ENCODE peak calls at places on chromosomes 7 and 10, in five cellular contexts. S is colonic mucosa, F is cardiac muscle cell, I is spleen, E is sigmoid colon. B is an unnamed sample. For H3K27me3, the result is how much of the 10 kb centered on the place peaks cover.

GRCh38 chr10:89283174-89283987 is 18.5 kb upstream of the IFIT2 start:
- DNase-seq in S (no peak), F (peak), I (no peak), E (no peak), B (no peak)

GRCh38 chr7:124791876-124792446 is 26.4 kb upstream of the GPR37 start:
- DNase-seq in S (no peak), F (no peak), I (no peak), E (no peak), B (no peak)

GRCh38 chr7:105011771-105012502 is 2.1 kb upstream of the KMT2E start:
- DNase-seq in S (no peak), F (no peak), I (no peak), E (peak), B (no peak)

GRCh38 chr7:75695036-75695435 is 43.7 kb downstream of the HIP1 start:
- DNase-seq in S (no peak), F (no peak), I (no peak), E (peak), B (no peak)

GRCh38 chr10:77478248-77478963 is 159.2 kb downstream of the KCNMA1 start:
- DNase-seq in S (no peak), F (peak), I (no peak), E (no peak), B (no peak)

GRCh38 chr10:30773501-30773900 is 143.9 kb upstream of the LYZL2 start:
- DNase-seq in S (no peak), F (no peak), I (no peak), E (no peak), B (no peak)

GRCh38 chr10:132596742-132597279 is 59.2 kb downstream of the INPP5A start:
- DNase-seq in S (no peak), F (no peak), I (peak), E (no peak), B (no peak)

GRCh38 chr7:90412458-90413184 is 9.4 kb downstream of the CLDN12 start:
- DNase-seq in S (peak), F (peak), I (no peak), E (no peak), B (peak)

GRCh38 chr10:37679465-37679864 is 177.9 kb downstream of the ZNF248 start:
- DNase-seq in S (no peak), F (no peak), I (no peak), E (no peak), B (no peak)

GRCh38 chr7:126529833-126530232 is 722.9 kb downstream of the GRM8 start:
- DNase-seq in S (no peak), F (no peak), I (no peak), E (no peak), B (no peak)

GRCh38 chr10:103231047-103231551 is 14.6 kb upstream of the RPEL1 start:
- DNase-seq in S (no peak), F (peak), I (no peak), E (no peak), B (peak)

GRCh38 chr10:22230331-22230833 is 12.6 kb upstream of the EBLN1 start:
- DNase-seq in S (peak), F (peak), I (no peak), E (no peak), B (no peak)

GRCh38 chr7:111098011-111098925 is 7.3 kb downstream of the LRRN3 start:
- DNase-seq in S (no peak), F (peak), I (no peak), E (no peak), B (no peak)

GRCh38 chr10:73368238-73368637 is 9.6 kb upstream of the CFAP70 start:
- DNase-seq in S (no peak), F (no peak), I (no peak), E (no peak), B (no peak)

GRCh38 chr10:129307141-129307540 is 159.9 kb upstream of the MGMT start:
- DNase-seq in S (no peak), F (peak), I (no peak), E (no peak), B (no peak)

GRCh38 chr10:16518822-16519221 is 2.9 kb downstream of the C1QL3 start:
- DNase-seq in S (no peak), F (no peak), I (no peak), E (no peak), B (no peak)

GRCh38 chr10:14779053-14779649 is 4.5 kb upstream of the FAM107B start:
- DNase-seq in S (peak), F (peak), I (no peak), E (no peak), B (no peak)

GRCh38 chr7:147245274-147245673 is 1128.7 kb downstream of the CNTNAP2 start:
- DNase-seq in S (peak), F (peak), I (no peak), E (no peak), B (peak)

GRCh38 chr7:142961595-142961972 is 579 bp downstream of the KEL start:
- DNase-seq in S (no peak), F (no peak), I (no peak), E (no peak), B (no peak)

DNA sequence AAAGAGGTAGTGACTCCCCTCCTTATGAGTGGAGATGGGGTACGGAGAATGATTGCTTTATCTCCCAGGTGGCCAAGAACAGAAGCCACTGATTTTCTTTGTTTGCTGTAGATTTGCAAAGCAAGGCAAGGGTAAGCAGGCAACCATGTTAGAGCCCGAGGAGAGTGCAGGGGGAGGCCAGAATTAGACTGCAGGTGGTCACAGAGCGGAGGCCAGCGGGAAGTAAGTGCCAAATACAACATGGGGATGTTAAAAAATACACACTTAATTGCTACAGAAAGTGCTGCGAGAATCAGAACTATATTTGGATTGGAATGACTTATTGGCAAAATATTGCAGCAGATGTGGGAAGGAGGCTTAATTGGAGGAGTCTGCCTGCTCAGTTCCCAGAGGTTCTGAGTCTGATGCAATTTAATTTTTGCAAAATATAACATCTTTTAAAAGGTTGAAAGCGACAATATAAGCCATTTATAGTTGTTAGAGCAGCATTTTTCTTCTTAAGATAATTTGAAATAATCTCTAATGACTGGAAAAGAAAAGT is 49.7 kb upstream of the ADCY1 start:
- DNase-seq in S (no peak), F (no peak), I (no peak), E (no peak), B (no peak)
- H3K27me3 ChIP-seq in S (under half), F (under half), I (under half), E (under half), B (under half)

DNA sequence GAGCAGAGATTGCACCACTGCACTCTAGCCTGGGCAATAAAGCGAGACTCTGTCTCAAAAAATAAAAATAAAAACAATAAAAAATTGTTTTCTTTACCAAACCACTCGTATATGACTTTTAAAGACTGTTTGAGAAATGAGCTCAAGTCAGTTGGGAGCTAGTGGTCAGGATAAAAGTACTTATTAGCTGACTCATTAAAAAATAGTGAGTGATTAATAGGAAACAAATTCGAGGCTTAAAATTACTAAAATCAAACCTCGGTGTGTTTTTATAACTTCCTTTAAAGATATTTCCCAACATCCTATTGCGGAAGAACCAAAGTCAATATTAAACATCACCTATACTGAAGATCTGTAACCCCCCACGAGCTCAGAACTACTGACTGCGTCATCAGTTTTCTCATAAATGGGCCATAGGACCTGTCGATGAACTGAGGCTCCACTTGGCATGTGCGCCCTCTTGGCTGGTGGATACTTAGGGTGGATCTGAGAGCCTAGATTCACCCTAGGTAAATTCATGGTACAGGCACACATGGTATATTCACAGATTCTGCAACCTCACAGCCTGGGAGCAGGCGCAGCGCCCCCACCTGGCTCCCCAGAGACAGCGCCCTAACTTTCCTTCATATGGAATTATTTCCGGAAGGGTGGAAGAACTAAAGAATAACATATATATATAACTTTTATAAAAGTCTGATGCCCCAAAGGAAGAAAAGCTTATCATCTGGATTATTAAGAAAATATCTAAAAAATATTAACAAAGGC is 9.2 kb downstream of the MKI67 start:
- DNase-seq in S (no peak), F (no peak), I (no peak), E (no peak), B (no peak)
- TF ChIP-seq CTCF in S (no peak), F (peak), I (no peak), E (no peak), B (no peak)

DNA sequence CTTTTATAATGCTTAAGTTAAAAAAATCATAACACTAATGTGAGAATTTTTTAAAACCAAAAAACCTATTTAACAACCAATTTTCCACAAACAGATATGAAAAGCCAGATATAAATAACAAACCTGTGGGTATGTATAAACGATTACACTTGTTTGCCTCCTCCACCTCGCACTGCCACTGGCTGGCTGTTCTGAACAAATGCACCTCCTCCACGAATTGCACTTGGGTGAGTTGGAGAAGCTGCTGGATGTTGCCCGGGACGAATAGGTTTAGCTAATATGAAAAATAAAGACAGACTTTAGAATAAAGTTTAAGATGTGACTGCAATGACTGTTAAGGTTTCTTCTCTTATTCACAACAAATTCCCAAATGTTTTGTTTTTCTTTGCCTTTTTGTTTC is 40.8 kb downstream of the KIF5B start:
- DNase-seq in S (no peak), F (no peak), I (no peak), E (no peak), B (no peak)
- H3K27me3 ChIP-seq in S (under half), F (under half), I (under half), E (under half), B (under half)

GRCh38 chr10:44462338-44462914 is 77.5 kb upstream of the CXCL12 start:
- DNase-seq in S (no peak), F (no peak), I (no peak), E (no peak), B (no peak)

GRCh38 chr10:44458671-44459403 is 73.9 kb upstream of the CXCL12 start:
- DNase-seq in S (no peak), F (no peak), I (no peak), E (no peak), B (no peak)

GRCh38 chr10:44460499-44460898 is 75.6 kb upstream of the CXCL12 start:
- DNase-seq in S (no peak), F (peak), I (no peak), E (no peak), B (no peak)

GRCh38 chr10:44459677-44460076 is 74.8 kb upstream of the CXCL12 start:
- DNase-seq in S (no peak), F (no peak), I (no peak), E (no peak), B (no peak)

GRCh38 chr10:44457259-44457658 is 72.4 kb upstream of the CXCL12 start:
- DNase-seq in S (no peak), F (no peak), I (no peak), E (no peak), B (no peak)
- TF ChIP-seq CTCF in S (no peak), F (peak), I (no peak), E (no peak), B (no peak)

GRCh38 chr7:133029463-133029862 is 52.4 kb downstream of the CHCHD3 start:
- DNase-seq in S (no peak), F (no peak), I (no peak), E (no peak), B (no peak)

GRCh38 chr7:133024604-133025003 is 57.3 kb downstream of the CHCHD3 start:
- DNase-seq in S (no peak), F (peak), I (no peak), E (no peak), B (no peak)

GRCh38 chr7:133023370-133024075 is 58.4 kb downstream of the CHCHD3 start:
- DNase-seq in S (no peak), F (peak), I (no peak), E (no peak), B (no peak)

GRCh38 chr7:133027397-133027796 is 54.5 kb downstream of the CHCHD3 start:
- DNase-seq in S (no peak), F (no peak), I (no peak), E (no peak), B (no peak)

DNA sequence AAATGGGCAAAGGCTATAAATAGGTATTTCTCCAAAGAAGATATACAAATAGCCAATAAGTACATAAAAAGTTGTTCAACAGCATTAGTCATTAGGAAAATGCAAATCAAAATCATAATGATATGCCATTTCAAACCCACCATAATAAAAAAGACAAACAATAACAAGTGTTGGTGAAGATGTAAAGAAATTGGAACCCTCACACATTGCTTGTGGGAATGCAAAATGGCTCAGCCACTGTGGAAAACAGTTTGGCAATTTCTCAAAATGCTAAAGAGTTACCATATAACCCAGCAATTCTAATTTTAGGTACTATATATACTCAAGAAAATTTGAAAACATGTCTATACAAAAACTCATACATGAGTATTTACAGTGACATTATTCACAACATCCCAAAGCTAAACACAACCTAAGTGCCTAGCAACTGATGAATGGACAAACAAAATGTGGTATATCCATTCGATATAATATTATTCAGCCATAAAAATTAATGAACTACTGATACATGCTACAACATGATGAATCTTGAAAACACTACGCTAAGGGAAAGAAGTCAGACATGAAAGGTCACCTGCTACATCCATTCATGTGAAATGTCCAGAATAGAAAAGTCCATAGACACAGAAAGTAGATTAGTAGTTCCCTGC is 55.6 kb downstream of the CHCHD3 start:
- DNase-seq in S (no peak), F (no peak), I (no peak), E (no peak), B (no peak)
- H3K27me3 ChIP-seq in S (under half), F (under half), I (under half), E (under half), B (under half)

DNA sequence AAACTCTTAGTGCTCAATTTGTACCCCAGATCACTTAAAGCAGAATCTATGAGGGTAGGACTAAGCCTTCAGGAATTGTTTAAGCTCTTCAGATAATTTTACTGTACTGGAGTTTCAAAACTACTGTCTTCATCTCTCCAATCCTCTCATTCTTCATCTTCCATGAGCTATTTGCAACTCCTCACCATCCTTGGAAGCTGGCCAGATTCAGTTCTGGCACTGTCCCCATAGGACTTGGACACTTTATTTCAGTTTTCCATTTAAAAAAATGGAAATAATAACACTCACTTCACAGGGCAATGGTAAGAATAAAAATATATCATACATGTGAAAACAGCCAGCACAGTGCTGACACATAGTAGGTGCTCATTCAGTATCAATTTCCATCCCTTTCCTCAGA is 74.6 kb downstream of the PPP1R17 start:
- DNase-seq in S (no peak), F (peak), I (no peak), E (no peak), B (no peak)
- TF ChIP-seq CTCF in S (no peak), F (no peak), I (no peak), E (no peak), B (no peak)

DNA sequence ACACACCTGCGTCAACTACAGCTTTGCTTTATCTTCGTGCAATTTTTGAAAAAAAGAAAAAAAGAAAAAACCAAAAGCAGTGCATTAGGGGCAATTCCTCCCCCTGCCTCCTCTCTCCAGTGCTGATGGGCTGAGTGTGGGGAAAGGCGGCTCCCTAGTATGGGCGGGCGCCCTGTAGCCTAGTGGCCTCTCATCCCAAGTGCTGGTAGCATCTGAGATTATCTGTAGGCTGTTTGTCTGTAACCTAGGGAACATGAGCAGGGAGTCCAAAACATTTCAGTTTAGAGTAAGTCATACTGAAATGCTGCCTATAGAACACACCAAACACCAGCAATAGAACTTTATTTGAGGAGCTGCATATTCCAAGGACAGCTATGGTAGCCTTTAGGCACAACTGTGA is 24.6 kb upstream of the BAMBI start:
- DNase-seq in S (no peak), F (no peak), I (no peak), E (no peak), B (no peak)
- H3K27me3 ChIP-seq in S (under half), F (under half), I (under half), E (under half), B (under half)

GRCh38 chr10:92418221-92418620 is 127.3 kb downstream of the MARCHF5 start:
- DNase-seq in S (no peak), F (no peak), I (no peak), E (no peak), B (no peak)

GRCh38 chr10:92421550-92421949 is 130.6 kb downstream of the MARCHF5 start:
- DNase-seq in S (no peak), F (no peak), I (no peak), E (no peak), B (no peak)

GRCh38 chr10:92420554-92421275 is 129.7 kb downstream of the MARCHF5 start:
- DNase-seq in S (no peak), F (peak), I (no peak), E (no peak), B (peak)

GRCh38 chr10:92418891-92419290 is 127.9 kb downstream of the MARCHF5 start:
- DNase-seq in S (no peak), F (no peak), I (no peak), E (no peak), B (no peak)

DNA sequence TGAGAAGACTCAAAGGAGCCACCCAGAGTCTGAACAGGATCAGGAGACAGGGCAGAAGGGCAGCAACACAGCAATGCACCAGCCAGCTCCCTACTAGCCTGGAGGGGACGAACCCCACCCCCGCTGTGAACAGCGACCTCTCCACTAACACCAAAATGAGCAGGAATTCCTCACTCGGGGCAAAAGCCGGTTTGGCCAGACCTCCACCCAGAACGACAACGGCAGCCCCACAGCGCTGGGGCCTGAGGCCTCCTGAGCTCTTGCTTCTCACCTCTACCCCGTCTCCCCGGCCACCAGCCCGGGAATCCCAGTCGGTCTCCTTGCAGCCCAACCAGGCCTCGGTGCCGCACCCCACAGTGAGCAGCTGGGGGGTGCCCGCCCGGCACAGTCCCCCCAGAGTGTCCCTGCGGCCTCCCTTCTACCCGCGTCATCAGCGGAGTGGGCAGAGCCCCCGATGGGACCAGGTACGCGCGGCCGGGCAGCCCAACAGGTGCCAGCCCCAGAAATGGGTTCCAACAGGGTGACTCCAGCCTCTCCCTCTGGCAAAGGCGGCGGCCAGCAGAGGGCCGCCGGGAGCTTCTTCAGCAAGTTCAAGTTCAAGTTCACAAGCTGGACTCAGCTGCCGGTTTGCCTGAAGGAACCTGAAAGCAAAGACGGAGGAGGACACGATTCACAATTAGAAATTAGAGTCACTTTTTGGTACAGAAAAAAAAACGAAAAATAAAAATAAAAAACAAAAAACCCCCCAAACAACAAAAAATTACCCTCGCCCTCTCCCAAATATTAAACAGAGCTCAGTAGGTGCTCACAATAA is 129.0 kb downstream of the MARCHF5 start:
- DNase-seq in S (peak), F (peak), I (peak), E (peak), B (peak)
- TF ChIP-seq CTCF in S (peak), F (peak), I (no peak), E (no peak), B (no peak)

B was measured in pancreas.